ENCODE peak calls at places on chromosomes 3 and 15, in nine cellular contexts. G is WERI-Rb-1, K is colonic mucosa, U is psoas muscle, O is PC-3, B is adrenal gland, W is A549, H is breast epithelium, D is RWPE2. Z is an unnamed sample.

GRCh38 chr15:63054281-63054683 is 11.7 kb downstream of the TPM1 start:
- DNase-seq in G (no peak), K (peak), U (no peak), O (no peak), B (no peak), W (peak), H (no peak), D (no peak), Z (no peak)

GRCh38 chr3:114804099-114804498 is 343.0 kb downstream of the ZBTB20 start:
- DNase-seq in G (no peak), K (no peak), U (no peak), O (no peak), B (no peak), W (no peak), H (no peak), D (no peak), Z (no peak)

GRCh38 chr3:152269423-152270144 is 855 bp downstream of the MBNL1 start:
- DNase-seq in G (no peak), K (peak), U (peak), O (peak), B (peak), W (peak), H (no peak), D (no peak), Z (peak)

GRCh38 chr15:70597945-70598344 is 165.4 kb downstream of the UACA start:
- DNase-seq in G (no peak), K (no peak), U (no peak), O (no peak), B (no peak), W (no peak), H (no peak), D (no peak), Z (no peak)

GRCh38 chr3:40877651-40878463 is 321.4 kb upstream of the CTNNB1 start:
- DNase-seq in G (no peak), K (peak), U (peak), O (peak), B (peak), W (no peak), H (peak), D (no peak), Z (no peak)

GRCh38 chr3:25532763-25533162 is 104.7 kb downstream of the RARB start:
- DNase-seq in G (peak), K (peak), U (no peak), O (peak), B (no peak), W (peak), H (no peak), D (no peak), Z (no peak)

GRCh38 chr3:150407051-150407817 is 864 bp upstream of the TSC22D2 start:
- DNase-seq in G (no peak), K (no peak), U (no peak), O (peak), B (no peak), W (peak), H (no peak), D (no peak), Z (no peak)

GRCh38 chr3:196216681-196217211 is 412 bp downstream of the SLC51A start:
- DNase-seq in G (no peak), K (no peak), U (no peak), O (no peak), B (no peak), W (no peak), H (no peak), D (no peak), Z (no peak)

GRCh38 chr3:122800031-122800430 is 5.2 kb downstream of the SLC49A4 start:
- DNase-seq in G (no peak), K (no peak), U (no peak), O (no peak), B (no peak), W (no peak), H (no peak), D (no peak), Z (no peak)

GRCh38 chr3:195094211-195094921 is 176.6 kb downstream of the XXYLT1 start:
- DNase-seq in G (peak), K (no peak), U (peak), O (no peak), B (no peak), W (no peak), H (peak), D (no peak), Z (no peak)

GRCh38 chr3:170598091-170598502 is 12.2 kb upstream of the SLC7A14 start:
- DNase-seq in G (no peak), K (no peak), U (no peak), O (no peak), B (no peak), W (no peak), H (no peak), D (no peak), Z (no peak)

GRCh38 chr3:4687167-4687566 is 194.0 kb downstream of the ITPR1 start:
- DNase-seq in G (no peak), K (no peak), U (no peak), O (peak), B (no peak), W (no peak), H (no peak), D (no peak), Z (no peak)

GRCh38 chr3:105715372-105715771 is 153.4 kb downstream of the CBLB start:
- DNase-seq in G (no peak), K (no peak), U (no peak), O (peak), B (no peak), W (peak), H (no peak), D (no peak), Z (no peak)

GRCh38 chr15:70582143-70582945 is 181.0 kb downstream of the UACA start:
- DNase-seq in G (no peak), K (no peak), U (no peak), O (peak), B (no peak), W (no peak), H (no peak), D (no peak), Z (no peak)

GRCh38 chr3:95721938-95722337 is 1092.5 kb upstream of the EPHA6 start:
- DNase-seq in G (no peak), K (no peak), U (no peak), O (peak), B (no peak), W (no peak), H (no peak), D (no peak), Z (no peak)

GRCh38 chr3:46667061-46667621 is 26.3 kb downstream of the ALS2CL start:
- DNase-seq in G (no peak), K (no peak), U (peak), O (no peak), B (peak), W (no peak), H (peak), D (peak), Z (no peak)

GRCh38 chr3:79018671-79019136 is 749.1 kb downstream of the ROBO1 start:
- DNase-seq in G (peak), K (peak), U (peak), O (peak), B (peak), W (peak), H (no peak), D (peak), Z (no peak)

GRCh38 chr3:33716227-33716626 is 1.8 kb downstream of the CLASP2 start:
- DNase-seq in G (no peak), K (no peak), U (no peak), O (peak), B (no peak), W (no peak), H (no peak), D (no peak), Z (no peak)

GRCh38 chr3:186287723-186288122 is 74.3 kb downstream of the DGKG start:
- DNase-seq in G (no peak), K (no peak), U (no peak), O (peak), B (no peak), W (no peak), H (no peak), D (no peak), Z (no peak)

GRCh38 chr3:133492159-133492860 is 81.2 kb upstream of the CDV3 start:
- DNase-seq in G (no peak), K (no peak), U (no peak), O (no peak), B (no peak), W (no peak), H (no peak), D (no peak), Z (no peak)

GRCh38 chr3:17518189-17519059 is 224.0 kb downstream of the TBC1D5 start:
- DNase-seq in G (no peak), K (no peak), U (no peak), O (no peak), B (no peak), W (no peak), H (no peak), D (no peak), Z (no peak)

GRCh38 chr3:72661115-72661457 is 187.2 kb downstream of the SHQ1 start:
- DNase-seq in G (no peak), K (peak), U (peak), O (peak), B (peak), W (peak), H (peak), D (peak), Z (no peak)

GRCh38 chr3:99031778-99032177 is 130.3 kb upstream of the DCBLD2 start:
- DNase-seq in G (no peak), K (no peak), U (no peak), O (no peak), B (no peak), W (no peak), H (no peak), D (no peak), Z (no peak)

GRCh38 chr3:8519156-8519555 is 17.5 kb downstream of the LMCD1 start:
- DNase-seq in G (no peak), K (no peak), U (no peak), O (peak), B (no peak), W (no peak), H (no peak), D (no peak), Z (no peak)

GRCh38 chr3:48367201-48367600 is 4.8 kb upstream of the FBXW12 start:
- DNase-seq in G (peak), K (peak), U (no peak), O (no peak), B (peak), W (no peak), H (no peak), D (no peak), Z (no peak)

GRCh38 chr3:180447156-180447555 is 154.8 kb upstream of the TTC14 start:
- DNase-seq in G (no peak), K (no peak), U (no peak), O (peak), B (no peak), W (no peak), H (no peak), D (no peak), Z (no peak)

GRCh38 chr3:188631291-188632010 is 477.5 kb downstream of the LPP start:
- DNase-seq in G (no peak), K (no peak), U (no peak), O (peak), B (no peak), W (peak), H (no peak), D (no peak), Z (no peak)

GRCh38 chr3:52742418-52743041 is 28.2 kb downstream of the NEK4 start:
- DNase-seq in G (no peak), K (no peak), U (no peak), O (peak), B (no peak), W (peak), H (no peak), D (no peak), Z (no peak)

GRCh38 chr3:27695636-27696035 is 26.5 kb downstream of the EOMES start:
- DNase-seq in G (no peak), K (no peak), U (no peak), O (no peak), B (no peak), W (no peak), H (no peak), D (no peak), Z (no peak)

GRCh38 chr3:132001036-132001435 is 33.8 kb downstream of the CPNE4 start:
- DNase-seq in G (no peak), K (no peak), U (no peak), O (no peak), B (no peak), W (no peak), H (no peak), D (no peak), Z (no peak)

GRCh38 chr3:4546346-4547178 is 53.4 kb downstream of the ITPR1 start:
- DNase-seq in G (no peak), K (no peak), U (no peak), O (no peak), B (peak), W (no peak), H (no peak), D (no peak), Z (no peak)

GRCh38 chr15:67690936-67691335 is 134.4 kb upstream of the SKOR1 start:
- DNase-seq in G (no peak), K (no peak), U (no peak), O (peak), B (no peak), W (no peak), H (no peak), D (no peak), Z (no peak)

GRCh38 chr3:71251156-71251775 is 332.3 kb downstream of the FOXP1 start:
- DNase-seq in G (no peak), K (no peak), U (no peak), O (peak), B (no peak), W (peak), H (no peak), D (peak), Z (no peak)

GRCh38 chr3:187567741-187568140 is 102.5 kb downstream of the SST start:
- DNase-seq in G (no peak), K (no peak), U (no peak), O (no peak), B (no peak), W (no peak), H (no peak), D (no peak), Z (no peak)

GRCh38 chr3:187567026-187567425 is 103.2 kb downstream of the SST start:
- DNase-seq in G (no peak), K (no peak), U (no peak), O (no peak), B (no peak), W (no peak), H (no peak), D (no peak), Z (no peak)

GRCh38 chr3:187571701-187572100 is 98.5 kb downstream of the SST start:
- DNase-seq in G (no peak), K (no peak), U (no peak), O (no peak), B (no peak), W (no peak), H (no peak), D (no peak), Z (no peak)

GRCh38 chr3:187568171-187568570 is 102.0 kb downstream of the SST start:
- DNase-seq in G (no peak), K (no peak), U (no peak), O (no peak), B (no peak), W (no peak), H (no peak), D (no peak), Z (no peak)

DNA sequence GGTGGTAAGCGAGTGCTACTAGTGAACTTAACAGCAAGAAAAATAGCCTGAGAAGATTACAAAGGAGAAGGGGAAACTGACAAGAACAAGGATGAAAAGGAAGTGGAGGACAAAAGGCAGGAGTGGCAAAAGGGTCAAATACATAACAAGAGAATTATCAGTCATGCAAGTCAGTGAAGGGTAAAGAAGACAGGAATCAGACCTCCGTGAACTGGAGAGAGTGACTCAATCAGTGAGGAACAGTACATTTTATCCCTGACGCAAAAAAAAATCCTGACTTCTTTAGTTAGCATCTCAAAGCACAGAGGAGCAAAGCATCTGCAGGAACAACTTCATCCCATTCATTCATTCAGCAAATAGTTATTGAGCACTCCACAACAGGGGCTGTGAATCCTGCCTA is 97.8 kb downstream of the SST start:
- DNase-seq in G (no peak), K (no peak), U (no peak), O (no peak), B (no peak), W (no peak), H (no peak), D (no peak), Z (no peak)
- H3K27ac ChIP-seq in G (no peak), K (no peak), U (no peak), O (no peak), B (no peak), W (no peak), H (no peak), D (no peak), Z (no peak)

GRCh38 chr15:101320501-101321052 is 25.5 kb upstream of the SNRPA1 start:
- DNase-seq in G (peak), K (no peak), U (peak), O (no peak), B (peak), W (no peak), H (no peak), D (peak), Z (peak)
- TF ChIP-seq CTCF in G (peak), K (no peak), U (no peak), O (no peak), B (peak), W (no peak), H (no peak), D (no peak), Z (peak)

GRCh38 chr3:37886395-37886794 is 24.7 kb downstream of the CTDSPL start:
- DNase-seq in G (no peak), K (no peak), U (no peak), O (no peak), B (no peak), W (no peak), H (no peak), D (no peak), Z (no peak)
- H3K27ac ChIP-seq in G (no peak), K (no peak), U (no peak), O (no peak), B (no peak), W (no peak), H (peak), D (no peak), Z (no peak)

DNA sequence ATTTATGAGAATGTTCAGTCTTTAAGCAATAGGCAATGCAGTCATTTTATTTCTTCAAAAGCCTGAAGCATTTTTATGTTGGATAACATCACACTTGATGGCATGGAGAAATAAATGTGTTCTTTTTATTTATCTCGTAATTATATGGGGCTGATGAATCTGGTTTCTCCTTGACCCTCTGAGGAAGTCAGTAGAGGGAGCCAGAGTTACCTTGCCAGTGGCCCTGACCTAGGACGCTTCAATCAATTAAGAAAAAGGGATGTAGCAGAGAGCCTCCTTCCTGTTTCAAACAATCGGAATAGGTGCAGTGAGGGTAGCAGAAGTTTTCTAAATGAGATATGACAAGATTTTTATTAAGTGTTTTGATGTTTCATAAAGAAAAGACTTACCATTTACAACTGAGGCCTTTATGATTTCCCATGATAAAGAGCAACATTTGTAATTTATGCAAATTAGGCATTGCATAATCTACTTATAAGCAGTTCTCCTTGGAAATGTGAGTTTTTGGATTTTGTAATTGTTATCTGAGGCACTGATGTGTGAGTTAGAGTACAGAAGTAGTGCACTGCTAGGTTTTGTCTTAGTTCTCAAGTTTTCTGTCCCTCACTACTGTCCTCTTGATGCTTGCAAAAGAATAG is 129.1 kb downstream of the RAP2B start:
- DNase-seq in G (peak), K (no peak), U (no peak), O (peak), B (no peak), W (peak), H (no peak), D (no peak), Z (no peak)
- TF ChIP-seq CTCF in G (peak), K (peak), U (peak), O (peak), B (no peak), W (peak), H (no peak), D (peak), Z (peak)

DNA sequence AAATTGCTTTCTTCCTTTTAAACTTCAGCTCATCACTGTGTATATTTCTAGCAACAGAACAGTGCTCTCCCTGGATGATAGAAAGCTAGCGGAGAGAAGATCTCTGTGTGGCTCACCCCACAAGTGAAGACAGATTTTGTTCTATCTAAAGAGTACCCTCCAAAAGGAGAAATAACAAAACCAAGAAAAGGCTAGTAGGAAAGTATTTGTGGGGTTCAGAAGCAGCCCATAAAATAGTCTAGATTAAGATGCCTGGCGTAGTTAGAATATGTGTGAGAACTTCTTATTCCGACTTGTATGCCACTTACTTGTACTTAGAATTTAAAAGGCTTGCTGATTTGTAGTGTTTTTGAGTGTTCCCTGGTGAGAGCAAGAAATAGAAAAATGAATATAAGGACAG is 214.9 kb upstream of the IL12A start:
- DNase-seq in G (no peak), K (no peak), U (no peak), O (no peak), B (no peak), W (no peak), H (no peak), D (no peak), Z (no peak)
- H3K27ac ChIP-seq in G (no peak), K (no peak), U (no peak), O (no peak), B (no peak), W (no peak), H (no peak), D (no peak), Z (no peak)

DNA sequence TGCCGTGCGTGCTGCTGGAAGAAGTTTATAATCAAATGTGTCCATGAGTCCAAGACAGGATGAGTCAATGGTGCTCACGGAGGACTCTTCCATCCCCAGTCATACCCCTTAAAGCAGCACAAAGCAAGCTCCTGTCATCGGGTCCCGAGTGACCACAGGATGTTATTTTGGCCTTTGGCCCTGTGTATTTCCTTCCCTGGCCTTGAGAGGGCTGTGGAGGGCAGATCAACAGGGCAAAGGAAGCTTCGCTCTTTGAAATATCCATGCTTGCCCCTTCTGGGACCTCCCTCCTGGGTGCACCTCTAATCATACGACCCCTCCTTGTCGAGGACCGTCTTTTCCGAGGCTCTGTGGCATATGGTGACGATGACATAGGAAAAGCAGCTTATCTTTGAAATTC is 93.4 kb downstream of the SLCO3A1 start:
- DNase-seq in G (no peak), K (no peak), U (no peak), O (no peak), B (no peak), W (no peak), H (no peak), D (no peak), Z (no peak)
- TF ChIP-seq CTCF in G (no peak), K (no peak), U (peak), O (no peak), B (peak), W (no peak), H (no peak), D (no peak), Z (no peak)

GRCh38 chr3:156788846-156789245 is 37.3 kb upstream of the LEKR1 start:
- DNase-seq in G (no peak), K (no peak), U (no peak), O (peak), B (no peak), W (no peak), H (no peak), D (no peak), Z (no peak)

GRCh38 chr3:156790141-156790540 is 36.0 kb upstream of the LEKR1 start:
- DNase-seq in G (no peak), K (no peak), U (no peak), O (no peak), B (no peak), W (no peak), H (no peak), D (no peak), Z (no peak)

GRCh38 chr3:156792114-156792513 is 34.0 kb upstream of the LEKR1 start:
- DNase-seq in G (no peak), K (no peak), U (no peak), O (no peak), B (no peak), W (no peak), H (no peak), D (no peak), Z (no peak)

GRCh38 chr3:156787015-156787414 is 39.1 kb upstream of the LEKR1 start:
- DNase-seq in G (peak), K (no peak), U (no peak), O (no peak), B (no peak), W (no peak), H (no peak), D (no peak), Z (no peak)

GRCh38 chr3:156787926-156788663 is 38.1 kb upstream of the LEKR1 start:
- DNase-seq in G (no peak), K (no peak), U (no peak), O (peak), B (no peak), W (peak), H (no peak), D (no peak), Z (no peak)
- H3K27ac ChIP-seq in G (no peak), K (no peak), U (no peak), O (peak), B (no peak), W (peak), H (no peak), D (peak), Z (no peak)

GRCh38 chr3:66404246-66404645 is 96.6 kb downstream of the LRIG1 start:
- DNase-seq in G (no peak), K (no peak), U (no peak), O (no peak), B (no peak), W (no peak), H (no peak), D (no peak), Z (no peak)
- TF ChIP-seq CTCF in G (no peak), K (no peak), U (no peak), O (no peak), B (no peak), W (no peak), H (no peak), D (no peak), Z (no peak)